ENCODE peak calls at places on chromosome 20, in six cellular contexts. M is coronary artery; C is H9; A is cardiac fibroblast; N is left cardiac atrium; T is stimulated activated CD8-positive, alpha-beta memory T cell treated with anti-CD3 and anti-CD28 coated beads, Interleukin-2, amount 100 ng/mL, for 48 hours. F is an unnamed sample.

GRCh38 chr20:38764563-38765355 is 16.5 kb downstream of the ACTR5 start:
- DNase-seq in A (peak), T (peak), N (no peak), C (no peak), M (peak), F (peak)

GRCh38 chr20:48652961-48653705 is 174.7 kb downstream of the PREX1 start:
- DNase-seq in A (no peak), C (no peak), N (no peak), M (no peak), T (no peak), F (no peak)

GRCh38 chr20:19764207-19764606 is 6.1 kb downstream of the RIN2 start:
- DNase-seq in T (no peak), N (no peak), A (no peak), M (peak), C (no peak), F (no peak)

GRCh38 chr20:47274449-47275108 is 81.9 kb downstream of the ZMYND8 start:
- DNase-seq in A (peak), M (peak), N (no peak), C (no peak), T (no peak), F (peak)

GRCh38 chr20:49186535-49187329 is 1.4 kb downstream of the STAU1 start:
- DNase-seq in M (no peak), C (no peak), T (no peak), A (peak), N (peak), F (peak)

GRCh38 chr20:60224914-60225313 is 266.7 kb downstream of the CDH26 start:
- DNase-seq in M (no peak), A (peak), C (peak), N (no peak), T (no peak), F (peak)

GRCh38 chr20:37744347-37744746 is 50.5 kb downstream of the CTNNBL1 start:
- DNase-seq in C (no peak), N (no peak), M (no peak), A (no peak), T (no peak), F (no peak)

GRCh38 chr20:13863244-13863643 is 78.4 kb downstream of the NDUFAF5 start:
- DNase-seq in C (no peak), A (no peak), M (no peak), N (no peak), T (no peak), F (no peak)

GRCh38 chr20:15100506-15101160 is 763.2 kb upstream of the FLRT3 start:
- DNase-seq in C (no peak), A (no peak), T (no peak), N (no peak), M (no peak), F (no peak)

GRCh38 chr20:8507231-8507630 is 375.2 kb downstream of the PLCB1 start:
- DNase-seq in M (no peak), C (no peak), T (no peak), A (no peak), N (no peak), F (no peak)

GRCh38 chr20:6122111-6122872 is 538 bp downstream of the FERMT1 start:
- DNase-seq in N (no peak), A (peak), M (no peak), C (peak), T (no peak), F (no peak)

GRCh38 chr20:51266353-51266752 is 243.4 kb upstream of the KCNG1 start:
- DNase-seq in A (no peak), T (no peak), M (no peak), N (no peak), C (no peak), F (no peak)

GRCh38 chr20:49516916-49517315 is 34.4 kb upstream of the KCNB1 start:
- DNase-seq in C (no peak), T (no peak), A (no peak), M (no peak), N (no peak), F (no peak)

GRCh38 chr20:59484228-59484627 is 120.1 kb upstream of the PHACTR3 start:
- DNase-seq in C (no peak), M (peak), A (no peak), N (no peak), T (no peak), F (no peak)

GRCh38 chr20:53040678-53041674 is 68.8 kb downstream of the TSHZ2 start:
- DNase-seq in N (peak), C (no peak), T (no peak), A (no peak), M (no peak), F (no peak)

GRCh38 chr20:50415516-50416268 is 94.5 kb upstream of the PTPN1 start:
- DNase-seq in C (peak), A (peak), N (peak), T (no peak), M (peak), F (no peak)

GRCh38 chr20:46031701-46032254 is 2.8 kb downstream of the SLC12A5 start:
- DNase-seq in M (no peak), C (peak), N (no peak), A (no peak), T (no peak), F (peak)

GRCh38 chr20:31719644-31720485 is 2.8 kb downstream of the BCL2L1 start:
- DNase-seq in A (peak), C (peak), M (no peak), T (no peak), N (no peak), F (peak)

GRCh38 chr20:51700809-51701285 is 67.3 kb downstream of the ATP9A start:
- DNase-seq in M (no peak), T (no peak), C (peak), A (peak), N (no peak), F (peak)

F was measured in SW 1271.